ENCODE peak calls at places on chromosomes 5 and 9, in five cellular contexts. G, I, L, A and V are unnamed samples.
A peak's percentile ranks its signal among the peaks of the same experiment; 100 is the strongest.

GRCh38 chr5:181282874-181283273 is 21.9 kb upstream of the TRIM52 start:
- DNase-seq in G (no peak), I (no peak), L (no peak), A (no peak), V (no peak)

GRCh38 chr9:22214021-22214420 is 204.9 kb upstream of the CDKN2B start:
- DNase-seq in G (no peak), I (no peak), L (no peak), A (peak; percentile 53), V (no peak)

GRCh38 chr9:111366978-111367377 is 37.0 kb upstream of the OR2K2 start:
- DNase-seq in G (no peak), I (no peak), L (no peak), A (no peak), V (no peak)

GRCh38 chr9:72473474-72474241 is 47.8 kb upstream of the TMC1 start:
- DNase-seq in G (no peak), I (peak; percentile 91), L (no peak), A (peak; percentile 85), V (no peak)

GRCh38 chr5:134813827-134814226 is 31.9 kb upstream of the C5orf24 start:
- DNase-seq in G (no peak), I (no peak), L (no peak), A (no peak), V (no peak)

GRCh38 chr9:69546265-69546664 is 125.9 kb downstream of the APBA1 start:
- DNase-seq in G (peak; percentile 65), I (peak; percentile 25), L (no peak), A (no peak), V (no peak)

GRCh38 chr5:138686668-138687067 is 66.6 kb upstream of the CTNNA1 start:
- DNase-seq in G (no peak), I (peak; percentile 51), L (no peak), A (peak; percentile 79), V (no peak)

GRCh38 chr9:79913867-79914266 is 342.1 kb downstream of the TLE4 start:
- DNase-seq in G (no peak), I (no peak), L (no peak), A (no peak), V (no peak)

GRCh38 chr5:163696270-163696887 is 191.0 kb downstream of the MAT2B start:
- DNase-seq in G (peak; percentile 82), I (peak; percentile 89), L (peak; percentile 23), A (peak; percentile 79), V (peak; percentile 74)

GRCh38 chr9:110040788-110041187 is 167.2 kb downstream of the C9orf152 start:
- DNase-seq in G (no peak), I (peak; percentile 90), L (no peak), A (peak; percentile 58), V (no peak)

GRCh38 chr9:120710110-120710981 is 3.9 kb downstream of the MEGF9 start:
- DNase-seq in G (no peak), I (peak; percentile 39), L (no peak), A (peak; percentile 72), V (no peak)

GRCh38 chr9:36132081-36132480 is 4.5 kb upstream of the GLIPR2 start:
- DNase-seq in G (no peak), I (peak; percentile 39), L (no peak), A (no peak), V (no peak)

DNA sequence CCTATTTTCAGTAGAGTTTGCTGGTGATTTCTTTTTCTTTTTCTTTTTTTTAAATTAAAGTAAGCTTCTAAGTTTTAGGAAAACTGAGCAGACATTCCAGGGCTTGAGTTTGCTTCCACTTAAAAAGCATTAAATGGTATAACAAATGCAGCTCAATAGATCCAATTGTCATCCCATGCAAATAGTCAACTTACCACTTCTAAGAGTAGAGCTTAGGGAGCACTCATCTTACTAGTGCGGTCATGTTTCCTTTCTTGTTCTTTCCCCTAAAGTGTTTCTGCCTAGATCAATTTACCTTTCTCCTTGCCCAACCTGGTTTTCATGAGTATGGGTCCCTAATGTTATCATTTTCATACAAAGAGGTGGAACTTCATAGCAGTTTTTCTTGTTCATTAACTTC is 13.0 kb upstream of the CEP120 start:
- DNase-seq in G (no peak), I (no peak), L (no peak), A (no peak), V (no peak)
- H4K8ac ChIP-seq in G (peak overlapping the region; percentile 28), I (no peak overlapping the region), L (no peak overlapping the region), A (no peak overlapping the region), V (no peak overlapping the region)

GRCh38 chr5:137679195-137679594 is 56.7 kb downstream of the KLHL3 start:
- DNase-seq in G (no peak), I (no peak), L (no peak), A (no peak), V (no peak)
- H3K18ac ChIP-seq in G (no peak overlapping the region), I (no peak overlapping the region), L (peak overlapping the region; percentile 80), A (no peak overlapping the region), V (no peak overlapping the region)

DNA sequence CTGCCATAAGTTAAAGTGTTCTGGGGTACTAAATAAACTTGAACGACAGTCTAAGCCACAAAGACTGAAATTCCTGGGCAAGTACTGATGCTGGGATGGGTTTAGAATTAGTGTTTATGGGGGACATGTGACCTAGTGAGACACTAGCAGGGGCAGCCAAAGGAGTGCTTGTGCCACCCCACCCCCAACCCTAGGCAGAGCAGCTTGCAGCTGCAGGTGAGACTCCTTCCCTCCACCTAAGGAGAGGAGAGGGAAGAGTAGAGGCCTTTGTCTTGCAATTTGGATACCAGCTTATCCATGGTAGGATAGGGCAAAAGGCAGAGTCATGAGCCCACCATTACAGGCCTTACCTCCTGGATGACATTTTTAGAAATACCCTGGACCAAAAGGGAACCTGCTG is 28.7 kb upstream of the PDE4D start:
- DNase-seq in G (peak; percentile 14), I (no peak), L (no peak), A (no peak), V (no peak)
- H4K8ac ChIP-seq in G (no peak overlapping the region), I (no peak overlapping the region), L (no peak overlapping the region), A (no peak overlapping the region), V (no peak overlapping the region)

DNA sequence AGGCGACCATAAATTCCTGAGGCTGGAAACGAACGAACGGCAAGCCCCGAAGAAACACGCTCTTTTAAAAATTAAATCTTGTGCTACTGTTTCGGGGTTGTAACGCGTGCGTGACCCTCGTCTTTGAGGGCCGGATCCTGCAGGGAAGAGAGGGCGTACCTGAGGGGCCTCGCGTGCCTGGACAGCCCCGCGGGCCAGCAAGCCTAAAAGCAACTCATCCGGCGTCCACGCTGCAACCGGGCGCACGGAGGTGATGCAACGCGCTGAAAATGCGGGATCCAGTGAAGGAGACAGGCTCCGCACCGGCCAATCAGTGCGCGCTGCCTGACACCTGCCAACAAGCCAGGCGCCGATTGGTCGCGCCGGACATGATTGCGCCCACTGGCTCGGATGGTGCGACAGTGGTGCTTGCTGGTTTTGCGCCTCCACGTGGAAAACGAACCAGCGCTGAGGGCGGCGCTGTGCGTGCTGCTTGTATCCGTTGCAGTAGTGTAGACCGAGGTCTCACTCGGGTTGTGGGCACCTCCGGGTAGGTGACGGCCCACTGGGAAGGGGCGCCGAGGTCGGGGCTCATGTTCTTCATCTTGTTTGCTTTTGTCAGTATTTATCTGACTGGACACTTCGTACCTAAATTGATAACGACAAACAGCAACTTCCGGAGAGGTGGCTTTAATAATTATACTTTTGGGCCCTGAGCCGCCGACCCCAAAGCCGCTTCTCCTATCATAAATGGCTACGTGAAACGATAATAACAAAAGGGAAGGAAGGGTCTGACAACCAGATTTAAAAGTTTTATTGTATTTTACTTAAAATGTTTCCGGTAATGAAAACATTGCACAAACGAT is at the start of gene IARS1:
- DNase-seq in G (peak; percentile 99), I (peak; percentile 98), L (peak; percentile 95), A (peak; percentile 99), V (peak; percentile 98)
- H3K18ac ChIP-seq in G (peak within 1 kb of the TSS; percentile 83), I (peak within 1 kb of the TSS; percentile 64), L (no peak within 1 kb of the TSS), A (peak within 1 kb of the TSS; percentile 15), V (peak within 1 kb of the TSS; percentile 91)

GRCh38 chr5:14581333-14581890 is at the start of gene OTULINL:
- DNase-seq in G (peak; percentile 91), I (peak; percentile 47), L (peak; percentile 59), A (peak; percentile 84), V (peak; percentile 91)
- H4K8ac ChIP-seq in G (no peak within 1 kb of the TSS), I (no peak within 1 kb of the TSS), L (peak within 1 kb of the TSS; percentile 83), A (no peak within 1 kb of the TSS), V (no peak within 1 kb of the TSS)

DNA sequence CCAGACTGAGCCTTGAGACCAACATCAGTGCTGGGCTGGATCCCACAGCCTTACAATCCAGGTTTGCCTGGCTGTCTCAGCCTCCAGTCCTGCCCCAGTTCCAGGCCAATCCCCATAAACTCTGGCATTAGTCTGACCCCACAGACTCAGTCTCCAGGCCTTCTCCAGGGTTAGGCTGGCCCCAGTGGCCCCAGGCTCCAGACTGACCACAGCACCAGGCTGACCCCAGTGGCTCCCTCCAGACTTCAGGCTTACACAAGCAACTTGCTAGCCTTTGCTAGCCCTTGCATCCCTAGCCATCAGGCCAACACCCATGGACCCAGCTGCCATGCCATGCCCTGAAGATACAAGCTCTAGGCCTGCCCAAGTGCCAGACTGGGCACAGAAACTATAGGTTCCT is 1326.0 kb upstream of the C9orf72 start:
- DNase-seq in G (no peak), I (no peak), L (no peak), A (no peak), V (no peak)
- H3K18ac ChIP-seq in G (no peak overlapping the region), I (no peak overlapping the region), L (no peak overlapping the region), A (no peak overlapping the region), V (no peak overlapping the region)

GRCh38 chr5:74639538-74640449 is 734 bp downstream of the ENC1 start:
- DNase-seq in G (peak; percentile 55), I (peak; percentile 49), L (no peak), A (peak; percentile 68), V (no peak)
- H4K8ac ChIP-seq in G (no peak overlapping the region), I (peak overlapping the region; percentile 14), L (peak overlapping the region; percentile 38), A (peak overlapping the region; percentile 55), V (no peak overlapping the region)

GRCh38 chr9:87685871-87686519 is 39.9 kb upstream of the CTSL start:
- DNase-seq in G (no peak), I (peak; percentile 27), L (no peak), A (peak; percentile 17), V (no peak)
- H3K18ac ChIP-seq in G (no peak overlapping the region), I (no peak overlapping the region), L (no peak overlapping the region), A (peak overlapping the region; percentile 79), V (no peak overlapping the region)